ENCODE peak calls at places on chromosomes 13 and 19, in six cellular contexts. One of them, this sample, is unnamed.
A peak's percentile ranks its signal among the peaks of the same experiment; 100 is the strongest.

GRCh38 chr19:2291185-2291751 is 9.3 kb upstream of the PEAK3 start:
- DNase-seq in trophoblast cell: no peak
- DNase-seq in AG10803: no peak
- DNase-seq in neuronal stem cell: peak; percentile 71
- DNase-seq in CD8-positive, alpha-beta memory T cell: no peak
- DNase-seq in lower leg skin: no peak
- DNase-seq in this sample: no peak

GRCh38 chr13:43303040-43303729 is 279.8 kb downstream of the DNAJC15 start:
- DNase-seq in trophoblast cell: no peak
- DNase-seq in AG10803: peak; percentile 84
- DNase-seq in neuronal stem cell: peak; percentile 42
- DNase-seq in CD8-positive, alpha-beta memory T cell: no peak
- DNase-seq in lower leg skin: no peak
- DNase-seq in this sample: no peak

GRCh38 chr19:5057860-5058259 is 88.9 kb downstream of the KDM4B start:
- DNase-seq in trophoblast cell: no peak
- DNase-seq in AG10803: peak; percentile 26
- DNase-seq in neuronal stem cell: no peak
- DNase-seq in CD8-positive, alpha-beta memory T cell: no peak
- DNase-seq in lower leg skin: no peak
- DNase-seq in this sample: peak; percentile 79

GRCh38 chr19:38971672-38972071 is 3.9 kb downstream of the FBXO17 start:
- DNase-seq in trophoblast cell: no peak
- DNase-seq in AG10803: no peak
- DNase-seq in neuronal stem cell: no peak
- DNase-seq in CD8-positive, alpha-beta memory T cell: no peak
- DNase-seq in lower leg skin: no peak
- DNase-seq in this sample: no peak

GRCh38 chr13:101868585-101869469 is 416.4 kb downstream of the ITGBL1 start:
- DNase-seq in trophoblast cell: no peak
- DNase-seq in AG10803: no peak
- DNase-seq in neuronal stem cell: no peak
- DNase-seq in CD8-positive, alpha-beta memory T cell: no peak
- DNase-seq in lower leg skin: no peak
- DNase-seq in this sample: no peak

GRCh38 chr19:43901395-43902390 is 33.4 kb downstream of the ZNF45 start:
- DNase-seq in trophoblast cell: peak; percentile 76
- DNase-seq in AG10803: peak; percentile 86
- DNase-seq in neuronal stem cell: peak; percentile 75
- DNase-seq in CD8-positive, alpha-beta memory T cell: peak; percentile 45
- DNase-seq in lower leg skin: peak; percentile 92
- DNase-seq in this sample: peak; percentile 80

GRCh38 chr19:7475665-7476064 is 13.2 kb downstream of the PEX11G start:
- DNase-seq in trophoblast cell: no peak
- DNase-seq in AG10803: no peak
- DNase-seq in neuronal stem cell: no peak
- DNase-seq in CD8-positive, alpha-beta memory T cell: no peak
- DNase-seq in lower leg skin: no peak
- DNase-seq in this sample: no peak

GRCh38 chr13:104382941-104383340 is 1316.7 kb upstream of the SLC10A2 start:
- DNase-seq in trophoblast cell: no peak
- DNase-seq in AG10803: no peak
- DNase-seq in neuronal stem cell: no peak
- DNase-seq in CD8-positive, alpha-beta memory T cell: no peak
- DNase-seq in lower leg skin: no peak
- DNase-seq in this sample: no peak

GRCh38 chr13:26476111-26476743 is 81.3 kb upstream of the WASF3 start:
- DNase-seq in trophoblast cell: peak; percentile 89
- DNase-seq in AG10803: peak; percentile 71
- DNase-seq in neuronal stem cell: no peak
- DNase-seq in CD8-positive, alpha-beta memory T cell: no peak
- DNase-seq in lower leg skin: no peak
- DNase-seq in this sample: no peak

GRCh38 chr13:46962286-46962941 is 65.6 kb upstream of the HTR2A start:
- DNase-seq in trophoblast cell: no peak
- DNase-seq in AG10803: peak; percentile 42
- DNase-seq in neuronal stem cell: no peak
- DNase-seq in CD8-positive, alpha-beta memory T cell: no peak
- DNase-seq in lower leg skin: no peak
- DNase-seq in this sample: peak; percentile 6

GRCh38 chr19:41416194-41416674 is 10.9 kb downstream of the B3GNT8 start:
- DNase-seq in trophoblast cell: no peak
- DNase-seq in AG10803: no peak
- DNase-seq in neuronal stem cell: no peak
- DNase-seq in CD8-positive, alpha-beta memory T cell: no peak
- DNase-seq in lower leg skin: no peak
- DNase-seq in this sample: no peak

GRCh38 chr19:21482863-21483276 is 22.5 kb upstream of the ZNF429 start:
- DNase-seq in trophoblast cell: peak; percentile 69
- DNase-seq in AG10803: peak; percentile 44
- DNase-seq in neuronal stem cell: no peak
- DNase-seq in CD8-positive, alpha-beta memory T cell: peak; percentile 56
- DNase-seq in lower leg skin: peak; percentile 86
- DNase-seq in this sample: peak; percentile 61

GRCh38 chr13:98142427-98143156 is at the start of gene FARP1:
- DNase-seq in trophoblast cell: peak; percentile 78
- DNase-seq in AG10803: peak; percentile 65
- DNase-seq in neuronal stem cell: peak; percentile 83
- DNase-seq in CD8-positive, alpha-beta memory T cell: peak; percentile 1
- DNase-seq in lower leg skin: peak; percentile 93
- DNase-seq in this sample: peak; percentile 71

DNA sequence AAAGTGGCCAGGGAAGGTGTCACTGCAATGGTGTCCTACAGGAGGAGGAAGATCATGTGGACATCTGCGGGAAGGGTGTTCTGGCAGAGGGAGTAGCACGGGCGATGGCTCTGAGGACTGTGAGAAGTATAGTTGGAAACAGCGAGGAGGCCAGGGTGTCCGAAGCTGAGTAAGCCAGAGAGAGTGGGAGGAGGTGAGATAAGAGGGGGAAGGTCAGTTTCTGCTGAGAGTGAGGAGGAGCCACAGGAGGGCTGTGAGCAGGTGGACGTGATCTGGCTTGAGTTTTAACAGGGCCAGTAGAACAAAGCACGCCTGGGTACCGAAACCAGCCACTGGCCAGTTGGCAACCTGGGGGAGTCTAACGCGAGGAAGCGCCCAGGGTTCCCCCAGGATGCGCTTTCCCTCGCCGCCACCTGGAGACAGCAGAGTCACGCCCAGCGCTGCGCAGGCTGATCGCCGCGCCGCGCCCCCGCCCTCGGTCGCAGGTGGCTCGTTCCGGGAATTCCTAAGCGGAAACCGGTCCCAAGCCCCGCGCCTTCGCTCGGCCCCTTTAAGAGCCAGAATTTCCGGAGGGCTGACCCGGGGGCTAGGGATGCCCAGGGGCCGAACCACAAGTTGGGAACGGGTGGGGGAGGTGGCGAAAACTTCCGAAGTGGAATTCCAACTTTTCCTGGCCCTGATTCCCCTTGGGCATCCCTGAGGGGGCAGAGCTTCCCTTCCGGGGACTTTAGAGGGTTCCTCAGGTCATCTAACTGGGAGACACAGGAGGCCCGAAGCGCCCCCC is 1.1 kb upstream of the LSR start:
- DNase-seq in trophoblast cell: peak; percentile 97
- DNase-seq in AG10803: no peak
- DNase-seq in neuronal stem cell: peak; percentile 88
- DNase-seq in CD8-positive, alpha-beta memory T cell: peak; percentile 38
- DNase-seq in lower leg skin: peak; percentile 92
- DNase-seq in this sample: peak; percentile 85
- H3K4me3 ChIP-seq in trophoblast cell: peak overlapping the region; percentile 95
- H3K4me3 ChIP-seq in AG10803: no peak overlapping the region
- H3K4me3 ChIP-seq in neuronal stem cell: peak overlapping the region; percentile 96
- H3K4me3 ChIP-seq in CD8-positive, alpha-beta memory T cell: peak overlapping the region; percentile 76
- H3K4me3 ChIP-seq in lower leg skin: peak overlapping the region; percentile 73
- H3K4me3 ChIP-seq in this sample: peak overlapping the region; percentile 61

GRCh38 chr19:3464797-3465235 is 15.5 kb downstream of the SMIM24 start:
- DNase-seq in trophoblast cell: no peak
- DNase-seq in AG10803: no peak
- DNase-seq in neuronal stem cell: no peak
- DNase-seq in CD8-positive, alpha-beta memory T cell: no peak
- DNase-seq in lower leg skin: no peak
- DNase-seq in this sample: no peak
- H3K4me3 ChIP-seq in trophoblast cell: no peak overlapping the region
- H3K4me3 ChIP-seq in AG10803: no peak overlapping the region
- H3K4me3 ChIP-seq in neuronal stem cell: no peak overlapping the region
- H3K4me3 ChIP-seq in CD8-positive, alpha-beta memory T cell: no peak overlapping the region
- H3K4me3 ChIP-seq in lower leg skin: no peak overlapping the region
- H3K4me3 ChIP-seq in this sample: no peak overlapping the region

DNA sequence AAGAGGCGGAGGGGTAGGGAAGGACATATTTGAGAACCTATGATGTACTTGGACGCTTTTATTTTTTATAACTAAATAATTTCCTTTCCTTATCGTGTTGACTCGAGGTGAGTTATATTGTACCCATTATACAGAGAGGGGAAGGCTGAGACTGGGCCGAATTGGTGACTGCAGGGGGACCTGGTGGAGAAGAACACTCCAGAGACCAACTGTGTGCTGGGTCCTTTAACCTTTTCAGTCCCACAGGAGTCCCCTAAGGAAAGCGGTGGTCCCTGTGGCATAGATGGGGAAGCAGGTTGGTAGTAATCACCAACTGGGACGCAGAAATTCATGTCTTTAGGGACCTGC is 633 bp downstream of the MYH14 start:
- DNase-seq in trophoblast cell: no peak
- DNase-seq in AG10803: no peak
- DNase-seq in neuronal stem cell: no peak
- DNase-seq in CD8-positive, alpha-beta memory T cell: no peak
- DNase-seq in lower leg skin: no peak
- DNase-seq in this sample: no peak
- H3K4me3 ChIP-seq in trophoblast cell: peak overlapping the region; percentile 77
- H3K4me3 ChIP-seq in AG10803: no peak overlapping the region
- H3K4me3 ChIP-seq in neuronal stem cell: peak overlapping the region; percentile 84
- H3K4me3 ChIP-seq in CD8-positive, alpha-beta memory T cell: no peak overlapping the region
- H3K4me3 ChIP-seq in lower leg skin: no peak overlapping the region
- H3K4me3 ChIP-seq in this sample: no peak overlapping the region

DNA sequence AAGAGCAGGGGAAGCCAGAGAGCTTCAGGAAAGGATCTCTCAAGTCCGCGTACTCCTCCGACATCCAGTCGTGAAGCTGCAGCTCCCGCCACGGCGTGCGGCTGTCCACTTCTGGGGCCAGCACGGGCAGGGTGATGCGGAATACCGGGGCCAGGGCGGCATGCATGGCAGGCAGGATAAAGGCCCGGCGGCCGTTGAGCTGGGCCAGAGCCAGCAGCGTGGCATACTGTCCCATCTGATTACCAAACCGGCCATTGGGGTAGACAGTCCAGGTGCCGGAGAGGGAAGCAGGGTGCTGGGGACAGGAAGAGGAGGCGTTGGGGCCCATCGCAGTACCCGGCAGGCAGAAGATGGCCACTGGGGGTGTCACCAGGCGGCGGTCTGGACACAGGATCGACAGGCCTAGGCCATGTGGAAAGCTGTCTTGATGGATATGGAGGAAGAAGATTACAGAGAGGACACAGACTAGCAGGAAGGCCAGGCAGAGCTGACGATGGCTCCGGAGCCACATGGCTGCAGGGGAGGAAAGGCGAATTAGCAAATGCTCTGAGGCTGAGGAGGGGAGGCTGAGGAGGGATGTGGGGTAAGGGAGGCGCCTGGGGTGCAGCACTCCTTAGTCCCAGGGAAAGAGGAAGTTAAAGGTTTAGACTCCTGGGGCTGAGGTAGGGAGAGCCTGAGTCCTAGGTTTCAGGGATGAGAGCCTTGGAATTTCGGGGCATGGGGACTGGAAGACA is 1.5 kb downstream of the FUT1 start:
- DNase-seq in trophoblast cell: no peak
- DNase-seq in AG10803: no peak
- DNase-seq in neuronal stem cell: no peak
- DNase-seq in CD8-positive, alpha-beta memory T cell: no peak
- DNase-seq in lower leg skin: no peak
- DNase-seq in this sample: no peak
- H3K4me3 ChIP-seq in trophoblast cell: no peak overlapping the region
- H3K4me3 ChIP-seq in AG10803: no peak overlapping the region
- H3K4me3 ChIP-seq in neuronal stem cell: no peak overlapping the region
- H3K4me3 ChIP-seq in CD8-positive, alpha-beta memory T cell: no peak overlapping the region
- H3K4me3 ChIP-seq in lower leg skin: no peak overlapping the region
- H3K4me3 ChIP-seq in this sample: no peak overlapping the region

This sample was measured in K562.